ENCODE peak calls at places on chromosomes 13 and 19, in four cellular contexts. P, S, L and K are unnamed samples.

GRCh38 chr13:40115456-40115855 is 460.0 kb downstream of the COG6 start:
- DNase-seq in P (no peak), S (no peak), L (no peak), K (no peak)

GRCh38 chr13:49895826-49896225 is 40.3 kb downstream of the SPRYD7 start:
- DNase-seq in P (no peak), L (no peak), S (no peak), K (no peak)

GRCh38 chr13:98768522-98768921 is 16.1 kb upstream of the SLC15A1 start:
- DNase-seq in L (no peak), P (no peak), S (no peak), K (no peak)

GRCh38 chr13:36685912-36686311 is 12.1 kb downstream of the SERTM1 start:
- DNase-seq in L (no peak), S (no peak), P (no peak), K (no peak)

GRCh38 chr13:90717451-90717936 is 630.0 kb upstream of the MIR17HG start:
- DNase-seq in P (peak), L (no peak), S (no peak), K (no peak)

GRCh38 chr19:35350591-35350990 is 2.9 kb downstream of the FFAR1 start:
- DNase-seq in S (no peak), L (no peak), P (no peak), K (peak)

GRCh38 chr13:43877788-43878187 is 1.8 kb downstream of the CCDC122 start:
- DNase-seq in L (no peak), P (no peak), S (no peak), K (no peak)

GRCh38 chr19:58218899-58219298 is 9.8 kb upstream of the ZNF544 start:
- DNase-seq in P (no peak), S (peak), L (peak), K (no peak)

GRCh38 chr13:66358564-66358963 is 871.6 kb downstream of the PCDH9 start:
- DNase-seq in P (no peak), S (no peak), L (no peak), K (no peak)

GRCh38 chr19:13093407-13094284 is 9.0 kb downstream of the LYL1 start:
- DNase-seq in L (peak), P (peak), S (peak), K (peak)

GRCh38 chr13:113726961-113727411 is 32.0 kb upstream of the TMEM255B start:
- DNase-seq in P (no peak), S (no peak), L (no peak), K (peak)

GRCh38 chr13:99969368-99969933 is 2.1 kb downstream of the ZIC5 start:
- DNase-seq in S (no peak), L (no peak), P (no peak), K (no peak)

GRCh38 chr19:6022570-6023049 is 44.7 kb upstream of the RANBP3 start:
- DNase-seq in S (no peak), L (no peak), P (no peak), K (no peak)

GRCh38 chr19:47729468-47729798 is 15.9 kb upstream of the NOP53 start:
- DNase-seq in S (no peak), L (no peak), P (peak), K (peak)

GRCh38 chr13:112702983-112703379 is 13.1 kb downstream of the ATP11A start:
- DNase-seq in P (no peak), L (no peak), S (no peak), K (no peak)

GRCh38 chr19:49333426-49334288 is 1.5 kb upstream of the CD37 start:
- DNase-seq in L (peak), S (peak), P (no peak), K (no peak)

GRCh38 chr13:91716436-91717065 is 318.1 kb downstream of the GPC5 start:
- DNase-seq in L (no peak), S (no peak), P (no peak), K (no peak)

GRCh38 chr19:12790628-12791344 is 500 bp upstream of the JUNB start:
- DNase-seq in L (peak), S (no peak), P (no peak), K (no peak)

GRCh38 chr13:33260168-33261098 is 25.1 kb downstream of the STARD13 start:
- DNase-seq in L (no peak), P (no peak), S (no peak), K (no peak)

GRCh38 chr13:109545964-109546363 is 240.4 kb downstream of the IRS2 start:
- DNase-seq in L (no peak), P (no peak), S (no peak), K (no peak)

GRCh38 chr13:24682353-24682752 is 2.1 kb downstream of the ATP12A start:
- DNase-seq in S (no peak), L (no peak), P (no peak), K (no peak)

GRCh38 chr13:102657630-102658029 is 37.2 kb downstream of the METTL21C start:
- DNase-seq in P (no peak), L (no peak), S (no peak), K (no peak)

GRCh38 chr19:33241530-33242101 is 16.0 kb upstream of the SLC7A10 start:
- DNase-seq in P (no peak), L (peak), S (peak), K (no peak)

GRCh38 chr19:47124937-47125668 is 5.5 kb upstream of the SAE1 start:
- DNase-seq in L (no peak), S (peak), P (no peak), K (no peak)

GRCh38 chr13:55566779-55567178 is 1573.9 kb upstream of the PRR20A start:
- DNase-seq in L (no peak), S (no peak), P (no peak), K (no peak)

GRCh38 chr19:40396886-40397567 is 7.0 kb upstream of the HIPK4 start:
- DNase-seq in L (no peak), P (no peak), S (no peak), K (no peak)

GRCh38 chr19:10270616-10271394 is at the start of gene ICAM1:
- DNase-seq in L (peak), P (no peak), S (peak), K (peak)

GRCh38 chr19:14871619-14872230 is 14.2 kb downstream of the OR7A17 start:
- DNase-seq in L (no peak), P (no peak), S (no peak), K (no peak)

GRCh38 chr19:9128171-9128570 is 1.4 kb upstream of the OR7G3 start:
- DNase-seq in L (no peak), P (no peak), S (no peak), K (no peak)

GRCh38 chr19:53422551-53422950 is 9.2 kb upstream of the ZNF761 start:
- DNase-seq in P (no peak), L (no peak), S (no peak), K (no peak)

GRCh38 chr19:7729831-7730285 is 2.1 kb downstream of the CLEC4G start:
- DNase-seq in S (no peak), L (no peak), P (no peak), K (no peak)

GRCh38 chr13:46179576-46180368 is 2.2 kb downstream of the LCP1 start:
- DNase-seq in P (no peak), S (peak), L (peak), K (no peak)